ENCODE peak calls at places on chromosome 16, in nine cellular contexts. E, T, M, N, I, J, Z, P and V are unnamed samples.

GRCh38 chr16:27458196-27458728 is 56.3 kb downstream of the IL21R start:
- DNase-seq in E (no peak), T (no peak), M (no peak), N (no peak), I (no peak), J (no peak), Z (no peak), P (no peak), V (no peak)

GRCh38 chr16:85462405-85463227 is 150.5 kb upstream of the GSE1 start:
- DNase-seq in E (peak), T (peak), M (no peak), N (no peak), I (peak), J (no peak), Z (peak), P (no peak), V (no peak)

GRCh38 chr16:86834451-86835035 is 256.2 kb downstream of the FOXL1 start:
- DNase-seq in E (no peak), T (no peak), M (no peak), N (no peak), I (no peak), J (no peak), Z (no peak), P (no peak), V (no peak)

GRCh38 chr16:2840914-2841313 is 10.8 kb downstream of the ZG16B start:
- DNase-seq in E (no peak), T (no peak), M (no peak), N (no peak), I (no peak), J (no peak), Z (no peak), P (no peak), V (no peak)

GRCh38 chr16:64437706-64438329 is 684.0 kb downstream of the CDH11 start:
- DNase-seq in E (peak), T (peak), M (no peak), N (no peak), I (no peak), J (no peak), Z (no peak), P (no peak), V (no peak)

GRCh38 chr16:23317266-23317661 is 15.2 kb downstream of the SCNN1B start:
- DNase-seq in E (no peak), T (peak), M (no peak), N (no peak), I (no peak), J (no peak), Z (peak), P (no peak), V (no peak)

GRCh38 chr16:79632289-79632688 is 31.8 kb upstream of the MAF start:
- DNase-seq in E (no peak), T (no peak), M (no peak), N (no peak), I (no peak), J (no peak), Z (no peak), P (no peak), V (no peak)

GRCh38 chr16:57276596-57276995 is 7.9 kb downstream of the PLLP start:
- DNase-seq in E (no peak), T (no peak), M (no peak), N (no peak), I (no peak), J (no peak), Z (peak), P (no peak), V (no peak)

GRCh38 chr16:77825196-77825595 is 36.8 kb downstream of the VAT1L start:
- DNase-seq in E (no peak), T (no peak), M (no peak), N (no peak), I (no peak), J (no peak), Z (no peak), P (no peak), V (no peak)

GRCh38 chr16:29844575-29845331 is 18.3 kb downstream of the CDIPT start:
- DNase-seq in E (no peak), T (no peak), M (no peak), N (no peak), I (no peak), J (no peak), Z (no peak), P (no peak), V (no peak)

GRCh38 chr16:24497405-24497804 is 42.0 kb upstream of the RBBP6 start:
- DNase-seq in E (no peak), T (no peak), M (no peak), N (no peak), I (no peak), J (no peak), Z (no peak), P (no peak), V (no peak)

GRCh38 chr16:50473375-50473945 is 74.7 kb upstream of the NKD1 start:
- DNase-seq in E (no peak), T (no peak), M (no peak), N (no peak), I (no peak), J (no peak), Z (no peak), P (no peak), V (no peak)

GRCh38 chr16:85313541-85314208 is 201.4 kb upstream of the CIBAR2 start:
- DNase-seq in E (no peak), T (no peak), M (no peak), N (no peak), I (no peak), J (no peak), Z (no peak), P (no peak), V (no peak)

GRCh38 chr16:86961133-86961720 is 356.0 kb downstream of the C16orf95 start:
- DNase-seq in E (no peak), T (no peak), M (no peak), N (no peak), I (no peak), J (no peak), Z (no peak), P (no peak), V (no peak)

GRCh38 chr16:75248536-75249380 is 2.7 kb downstream of the BCAR1 start:
- DNase-seq in E (no peak), T (no peak), M (no peak), N (no peak), I (no peak), J (no peak), Z (no peak), P (no peak), V (no peak)